ENCODE peak calls at places on chromosome 13, in eight cellular contexts. One of them, this sample, is unnamed.

GRCh38 chr13:45143346-45143751 is 23.0 kb downstream of the GTF2F2 start:
- DNase-seq in fibroblast of the aortic adventitia: no peak
- DNase-seq in GM12865: no peak
- DNase-seq in left colon: no peak
- DNase-seq in activated T-cell treated with anti-CD3 and anti-CD28 coated beads, Interleukin-2, amount 50 U/mL, for 1 hour: no peak
- DNase-seq in NCI-H748 treated with DMSO at 0.1 percent for 48 hours: no peak
- DNase-seq in SW 1271: no peak
- DNase-seq in GM10248: no peak
- DNase-seq in this sample: no peak

GRCh38 chr13:102440259-102440936 is 38.5 kb upstream of the FGF14 start:
- DNase-seq in fibroblast of the aortic adventitia: no peak
- DNase-seq in GM12865: peak; percentile 72
- DNase-seq in left colon: no peak
- DNase-seq in activated T-cell treated with anti-CD3 and anti-CD28 coated beads, Interleukin-2, amount 50 U/mL, for 1 hour: no peak
- DNase-seq in NCI-H748 treated with DMSO at 0.1 percent for 48 hours: no peak
- DNase-seq in SW 1271: no peak
- DNase-seq in GM10248: peak; percentile 25
- DNase-seq in this sample: no peak

GRCh38 chr13:55437162-55437561 is 1703.6 kb upstream of the PRR20A start:
- DNase-seq in fibroblast of the aortic adventitia: no peak
- DNase-seq in GM12865: no peak
- DNase-seq in left colon: no peak
- DNase-seq in activated T-cell treated with anti-CD3 and anti-CD28 coated beads, Interleukin-2, amount 50 U/mL, for 1 hour: no peak
- DNase-seq in NCI-H748 treated with DMSO at 0.1 percent for 48 hours: no peak
- DNase-seq in SW 1271: no peak
- DNase-seq in GM10248: no peak
- DNase-seq in this sample: no peak

GRCh38 chr13:106595623-106596022 is 27.7 kb upstream of the ARGLU1 start:
- DNase-seq in fibroblast of the aortic adventitia: no peak
- DNase-seq in GM12865: no peak
- DNase-seq in left colon: no peak
- DNase-seq in activated T-cell treated with anti-CD3 and anti-CD28 coated beads, Interleukin-2, amount 50 U/mL, for 1 hour: no peak
- DNase-seq in NCI-H748 treated with DMSO at 0.1 percent for 48 hours: no peak
- DNase-seq in SW 1271: no peak
- DNase-seq in GM10248: no peak
- DNase-seq in this sample: peak; percentile 35

GRCh38 chr13:46831588-46832194 is 34.7 kb upstream of the ESD start:
- DNase-seq in fibroblast of the aortic adventitia: peak; percentile 75
- DNase-seq in GM12865: peak; percentile 64
- DNase-seq in left colon: no peak
- DNase-seq in activated T-cell treated with anti-CD3 and anti-CD28 coated beads, Interleukin-2, amount 50 U/mL, for 1 hour: no peak
- DNase-seq in NCI-H748 treated with DMSO at 0.1 percent for 48 hours: peak; percentile 56
- DNase-seq in SW 1271: no peak
- DNase-seq in GM10248: peak; percentile 17
- DNase-seq in this sample: no peak

GRCh38 chr13:104414771-104415170 is 1348.6 kb upstream of the SLC10A2 start:
- DNase-seq in fibroblast of the aortic adventitia: no peak
- DNase-seq in GM12865: no peak
- DNase-seq in left colon: no peak
- DNase-seq in activated T-cell treated with anti-CD3 and anti-CD28 coated beads, Interleukin-2, amount 50 U/mL, for 1 hour: no peak
- DNase-seq in NCI-H748 treated with DMSO at 0.1 percent for 48 hours: no peak
- DNase-seq in SW 1271: no peak
- DNase-seq in GM10248: no peak
- DNase-seq in this sample: no peak

GRCh38 chr13:41457589-41458186 is 338 bp downstream of the RGCC start:
- DNase-seq in fibroblast of the aortic adventitia: no peak
- DNase-seq in GM12865: peak; percentile 29
- DNase-seq in left colon: no peak
- DNase-seq in activated T-cell treated with anti-CD3 and anti-CD28 coated beads, Interleukin-2, amount 50 U/mL, for 1 hour: no peak
- DNase-seq in NCI-H748 treated with DMSO at 0.1 percent for 48 hours: no peak
- DNase-seq in SW 1271: no peak
- DNase-seq in GM10248: peak; percentile 38
- DNase-seq in this sample: peak; percentile 27

GRCh38 chr13:23695711-23696512 is 125.7 kb downstream of the TNFRSF19 start:
- DNase-seq in fibroblast of the aortic adventitia: no peak
- DNase-seq in GM12865: peak; percentile 82
- DNase-seq in left colon: no peak
- DNase-seq in activated T-cell treated with anti-CD3 and anti-CD28 coated beads, Interleukin-2, amount 50 U/mL, for 1 hour: peak; percentile 63
- DNase-seq in NCI-H748 treated with DMSO at 0.1 percent for 48 hours: no peak
- DNase-seq in SW 1271: no peak
- DNase-seq in GM10248: peak; percentile 79
- DNase-seq in this sample: peak; percentile 51

GRCh38 chr13:48571121-48571901 is 38.4 kb upstream of the RCBTB2 start:
- DNase-seq in fibroblast of the aortic adventitia: peak; percentile 79
- DNase-seq in GM12865: no peak
- DNase-seq in left colon: no peak
- DNase-seq in activated T-cell treated with anti-CD3 and anti-CD28 coated beads, Interleukin-2, amount 50 U/mL, for 1 hour: no peak
- DNase-seq in NCI-H748 treated with DMSO at 0.1 percent for 48 hours: no peak
- DNase-seq in SW 1271: no peak
- DNase-seq in GM10248: no peak
- DNase-seq in this sample: no peak

GRCh38 chr13:54241719-54242118 is 1213.1 kb downstream of the OLFM4 start:
- DNase-seq in fibroblast of the aortic adventitia: no peak
- DNase-seq in GM12865: no peak
- DNase-seq in left colon: no peak
- DNase-seq in activated T-cell treated with anti-CD3 and anti-CD28 coated beads, Interleukin-2, amount 50 U/mL, for 1 hour: no peak
- DNase-seq in NCI-H748 treated with DMSO at 0.1 percent for 48 hours: peak; percentile 89
- DNase-seq in SW 1271: no peak
- DNase-seq in GM10248: no peak
- DNase-seq in this sample: no peak

GRCh38 chr13:51797664-51798488 is 6.1 kb downstream of the DHRS12 start:
- DNase-seq in fibroblast of the aortic adventitia: peak; percentile 59
- DNase-seq in GM12865: peak; percentile 84
- DNase-seq in left colon: peak; percentile 51
- DNase-seq in activated T-cell treated with anti-CD3 and anti-CD28 coated beads, Interleukin-2, amount 50 U/mL, for 1 hour: peak; percentile 56
- DNase-seq in NCI-H748 treated with DMSO at 0.1 percent for 48 hours: peak; percentile 61
- DNase-seq in SW 1271: no peak
- DNase-seq in GM10248: peak; percentile 61
- DNase-seq in this sample: no peak

GRCh38 chr13:25973085-25973484 is 78.7 kb downstream of the SHISA2 start:
- DNase-seq in fibroblast of the aortic adventitia: no peak
- DNase-seq in GM12865: no peak
- DNase-seq in left colon: no peak
- DNase-seq in activated T-cell treated with anti-CD3 and anti-CD28 coated beads, Interleukin-2, amount 50 U/mL, for 1 hour: no peak
- DNase-seq in NCI-H748 treated with DMSO at 0.1 percent for 48 hours: peak; percentile 66
- DNase-seq in SW 1271: no peak
- DNase-seq in GM10248: no peak
- DNase-seq in this sample: peak; percentile 66

GRCh38 chr13:79779761-79780160 is 298.8 kb downstream of the NDFIP2 start:
- DNase-seq in fibroblast of the aortic adventitia: peak; percentile 90
- DNase-seq in GM12865: no peak
- DNase-seq in left colon: peak; percentile 37
- DNase-seq in activated T-cell treated with anti-CD3 and anti-CD28 coated beads, Interleukin-2, amount 50 U/mL, for 1 hour: no peak
- DNase-seq in NCI-H748 treated with DMSO at 0.1 percent for 48 hours: no peak
- DNase-seq in SW 1271: no peak
- DNase-seq in GM10248: no peak
- DNase-seq in this sample: peak; percentile 54

GRCh38 chr13:49386664-49387063 is 57.2 kb downstream of the CAB39L start:
- DNase-seq in fibroblast of the aortic adventitia: no peak
- DNase-seq in GM12865: no peak
- DNase-seq in left colon: no peak
- DNase-seq in activated T-cell treated with anti-CD3 and anti-CD28 coated beads, Interleukin-2, amount 50 U/mL, for 1 hour: no peak
- DNase-seq in NCI-H748 treated with DMSO at 0.1 percent for 48 hours: no peak
- DNase-seq in SW 1271: no peak
- DNase-seq in GM10248: no peak
- DNase-seq in this sample: no peak

GRCh38 chr13:84654654-84655244 is 772.5 kb upstream of the SLITRK1 start:
- DNase-seq in fibroblast of the aortic adventitia: no peak
- DNase-seq in GM12865: peak; percentile 6
- DNase-seq in left colon: no peak
- DNase-seq in activated T-cell treated with anti-CD3 and anti-CD28 coated beads, Interleukin-2, amount 50 U/mL, for 1 hour: no peak
- DNase-seq in NCI-H748 treated with DMSO at 0.1 percent for 48 hours: no peak
- DNase-seq in SW 1271: no peak
- DNase-seq in GM10248: no peak
- DNase-seq in this sample: no peak

GRCh38 chr13:99471231-99472202 is 29.8 kb upstream of the TM9SF2 start:
- DNase-seq in fibroblast of the aortic adventitia: peak; percentile 60
- DNase-seq in GM12865: no peak
- DNase-seq in left colon: no peak
- DNase-seq in activated T-cell treated with anti-CD3 and anti-CD28 coated beads, Interleukin-2, amount 50 U/mL, for 1 hour: no peak
- DNase-seq in NCI-H748 treated with DMSO at 0.1 percent for 48 hours: no peak
- DNase-seq in SW 1271: no peak
- DNase-seq in GM10248: no peak
- DNase-seq in this sample: no peak

GRCh38 chr13:32254416-32254815 is 60.7 kb downstream of the ZAR1L start:
- DNase-seq in fibroblast of the aortic adventitia: peak; percentile 48
- DNase-seq in GM12865: no peak
- DNase-seq in left colon: no peak
- DNase-seq in activated T-cell treated with anti-CD3 and anti-CD28 coated beads, Interleukin-2, amount 50 U/mL, for 1 hour: no peak
- DNase-seq in NCI-H748 treated with DMSO at 0.1 percent for 48 hours: no peak
- DNase-seq in SW 1271: no peak
- DNase-seq in GM10248: no peak
- DNase-seq in this sample: no peak

GRCh38 chr13:74287672-74288169 is 153.5 kb upstream of the KLF12 start:
- DNase-seq in fibroblast of the aortic adventitia: peak; percentile 61
- DNase-seq in GM12865: peak; percentile 82
- DNase-seq in left colon: peak; percentile 79
- DNase-seq in activated T-cell treated with anti-CD3 and anti-CD28 coated beads, Interleukin-2, amount 50 U/mL, for 1 hour: peak; percentile 76
- DNase-seq in NCI-H748 treated with DMSO at 0.1 percent for 48 hours: peak; percentile 78
- DNase-seq in SW 1271: no peak
- DNase-seq in GM10248: peak; percentile 30
- DNase-seq in this sample: peak; percentile 77

GRCh38 chr13:52916483-52916990 is 68.1 kb upstream of the PCDH8 start:
- DNase-seq in fibroblast of the aortic adventitia: no peak
- DNase-seq in GM12865: no peak
- DNase-seq in left colon: no peak
- DNase-seq in activated T-cell treated with anti-CD3 and anti-CD28 coated beads, Interleukin-2, amount 50 U/mL, for 1 hour: no peak
- DNase-seq in NCI-H748 treated with DMSO at 0.1 percent for 48 hours: no peak
- DNase-seq in SW 1271: no peak
- DNase-seq in GM10248: no peak
- DNase-seq in this sample: no peak

GRCh38 chr13:19860884-19861655 is 2.4 kb downstream of the ZMYM5 start:
- DNase-seq in fibroblast of the aortic adventitia: peak; percentile 66
- DNase-seq in GM12865: peak; percentile 11
- DNase-seq in left colon: no peak
- DNase-seq in activated T-cell treated with anti-CD3 and anti-CD28 coated beads, Interleukin-2, amount 50 U/mL, for 1 hour: no peak
- DNase-seq in NCI-H748 treated with DMSO at 0.1 percent for 48 hours: no peak
- DNase-seq in SW 1271: peak; percentile 3
- DNase-seq in GM10248: no peak
- DNase-seq in this sample: no peak

GRCh38 chr13:109785892-109786450 is 412 bp downstream of the IRS2 start:
- DNase-seq in fibroblast of the aortic adventitia: no peak
- DNase-seq in GM12865: no peak
- DNase-seq in left colon: no peak
- DNase-seq in activated T-cell treated with anti-CD3 and anti-CD28 coated beads, Interleukin-2, amount 50 U/mL, for 1 hour: no peak
- DNase-seq in NCI-H748 treated with DMSO at 0.1 percent for 48 hours: no peak
- DNase-seq in SW 1271: no peak
- DNase-seq in GM10248: no peak
- DNase-seq in this sample: no peak

GRCh38 chr13:98906746-98907502 is 70.9 kb downstream of the DOCK9 start:
- DNase-seq in fibroblast of the aortic adventitia: no peak
- DNase-seq in GM12865: no peak
- DNase-seq in left colon: no peak
- DNase-seq in activated T-cell treated with anti-CD3 and anti-CD28 coated beads, Interleukin-2, amount 50 U/mL, for 1 hour: no peak
- DNase-seq in NCI-H748 treated with DMSO at 0.1 percent for 48 hours: no peak
- DNase-seq in SW 1271: no peak
- DNase-seq in GM10248: no peak
- DNase-seq in this sample: no peak

GRCh38 chr13:40340368-40341085 is 325.9 kb downstream of the FOXO1 start:
- DNase-seq in fibroblast of the aortic adventitia: peak; percentile 19
- DNase-seq in GM12865: no peak
- DNase-seq in left colon: no peak
- DNase-seq in activated T-cell treated with anti-CD3 and anti-CD28 coated beads, Interleukin-2, amount 50 U/mL, for 1 hour: no peak
- DNase-seq in NCI-H748 treated with DMSO at 0.1 percent for 48 hours: no peak
- DNase-seq in SW 1271: no peak
- DNase-seq in GM10248: no peak
- DNase-seq in this sample: no peak

GRCh38 chr13:80029170-80029569 is 311.8 kb downstream of the SPRY2 start:
- DNase-seq in fibroblast of the aortic adventitia: no peak
- DNase-seq in GM12865: no peak
- DNase-seq in left colon: no peak
- DNase-seq in activated T-cell treated with anti-CD3 and anti-CD28 coated beads, Interleukin-2, amount 50 U/mL, for 1 hour: no peak
- DNase-seq in NCI-H748 treated with DMSO at 0.1 percent for 48 hours: peak; percentile 52
- DNase-seq in SW 1271: no peak
- DNase-seq in GM10248: no peak
- DNase-seq in this sample: no peak

GRCh38 chr13:34901577-34901976 is 40.5 kb upstream of the NBEA start:
- DNase-seq in fibroblast of the aortic adventitia: no peak
- DNase-seq in GM12865: no peak
- DNase-seq in left colon: no peak
- DNase-seq in activated T-cell treated with anti-CD3 and anti-CD28 coated beads, Interleukin-2, amount 50 U/mL, for 1 hour: no peak
- DNase-seq in NCI-H748 treated with DMSO at 0.1 percent for 48 hours: no peak
- DNase-seq in SW 1271: no peak
- DNase-seq in GM10248: no peak
- DNase-seq in this sample: no peak

GRCh38 chr13:113098163-113098732 is 7.3 kb upstream of the F7 start:
- DNase-seq in fibroblast of the aortic adventitia: peak; percentile 46
- DNase-seq in GM12865: no peak
- DNase-seq in left colon: no peak
- DNase-seq in activated T-cell treated with anti-CD3 and anti-CD28 coated beads, Interleukin-2, amount 50 U/mL, for 1 hour: no peak
- DNase-seq in NCI-H748 treated with DMSO at 0.1 percent for 48 hours: no peak
- DNase-seq in SW 1271: no peak
- DNase-seq in GM10248: no peak
- DNase-seq in this sample: no peak

GRCh38 chr13:28094311-28094710 is 6.1 kb downstream of the FLT3 start:
- DNase-seq in fibroblast of the aortic adventitia: no peak
- DNase-seq in GM12865: no peak
- DNase-seq in left colon: no peak
- DNase-seq in activated T-cell treated with anti-CD3 and anti-CD28 coated beads, Interleukin-2, amount 50 U/mL, for 1 hour: no peak
- DNase-seq in NCI-H748 treated with DMSO at 0.1 percent for 48 hours: no peak
- DNase-seq in SW 1271: no peak
- DNase-seq in GM10248: no peak
- DNase-seq in this sample: no peak

GRCh38 chr13:44211286-44211685 is 162.3 kb upstream of the SERP2 start:
- DNase-seq in fibroblast of the aortic adventitia: peak; percentile 47
- DNase-seq in GM12865: no peak
- DNase-seq in left colon: no peak
- DNase-seq in activated T-cell treated with anti-CD3 and anti-CD28 coated beads, Interleukin-2, amount 50 U/mL, for 1 hour: no peak
- DNase-seq in NCI-H748 treated with DMSO at 0.1 percent for 48 hours: no peak
- DNase-seq in SW 1271: no peak
- DNase-seq in GM10248: no peak
- DNase-seq in this sample: no peak

GRCh38 chr13:51733656-51734334 is 70.2 kb downstream of the DHRS12 start:
- DNase-seq in fibroblast of the aortic adventitia: peak; percentile 21
- DNase-seq in GM12865: no peak
- DNase-seq in left colon: no peak
- DNase-seq in activated T-cell treated with anti-CD3 and anti-CD28 coated beads, Interleukin-2, amount 50 U/mL, for 1 hour: no peak
- DNase-seq in NCI-H748 treated with DMSO at 0.1 percent for 48 hours: no peak
- DNase-seq in SW 1271: no peak
- DNase-seq in GM10248: no peak
- DNase-seq in this sample: no peak

GRCh38 chr13:33073338-33073737 is 57.1 kb downstream of the KL start:
- DNase-seq in fibroblast of the aortic adventitia: no peak
- DNase-seq in GM12865: no peak
- DNase-seq in left colon: no peak
- DNase-seq in activated T-cell treated with anti-CD3 and anti-CD28 coated beads, Interleukin-2, amount 50 U/mL, for 1 hour: no peak
- DNase-seq in NCI-H748 treated with DMSO at 0.1 percent for 48 hours: peak; percentile 99
- DNase-seq in SW 1271: no peak
- DNase-seq in GM10248: no peak
- DNase-seq in this sample: no peak

GRCh38 chr13:54709546-54709945 is 1680.9 kb downstream of the OLFM4 start:
- DNase-seq in fibroblast of the aortic adventitia: no peak
- DNase-seq in GM12865: no peak
- DNase-seq in left colon: no peak
- DNase-seq in activated T-cell treated with anti-CD3 and anti-CD28 coated beads, Interleukin-2, amount 50 U/mL, for 1 hour: no peak
- DNase-seq in NCI-H748 treated with DMSO at 0.1 percent for 48 hours: no peak
- DNase-seq in SW 1271: no peak
- DNase-seq in GM10248: no peak
- DNase-seq in this sample: no peak

GRCh38 chr13:33544308-33544707 is 258.8 kb upstream of the STARD13 start:
- DNase-seq in fibroblast of the aortic adventitia: no peak
- DNase-seq in GM12865: no peak
- DNase-seq in left colon: no peak
- DNase-seq in activated T-cell treated with anti-CD3 and anti-CD28 coated beads, Interleukin-2, amount 50 U/mL, for 1 hour: no peak
- DNase-seq in NCI-H748 treated with DMSO at 0.1 percent for 48 hours: peak; percentile 82
- DNase-seq in SW 1271: no peak
- DNase-seq in GM10248: no peak
- DNase-seq in this sample: no peak

GRCh38 chr13:30829145-30829544 is 76.9 kb upstream of the MEDAG start:
- DNase-seq in fibroblast of the aortic adventitia: peak; percentile 45
- DNase-seq in GM12865: no peak
- DNase-seq in left colon: no peak
- DNase-seq in activated T-cell treated with anti-CD3 and anti-CD28 coated beads, Interleukin-2, amount 50 U/mL, for 1 hour: no peak
- DNase-seq in NCI-H748 treated with DMSO at 0.1 percent for 48 hours: no peak
- DNase-seq in SW 1271: no peak
- DNase-seq in GM10248: no peak
- DNase-seq in this sample: no peak

GRCh38 chr13:101915333-101915732 is 462.9 kb downstream of the ITGBL1 start:
- DNase-seq in fibroblast of the aortic adventitia: no peak
- DNase-seq in GM12865: no peak
- DNase-seq in left colon: no peak
- DNase-seq in activated T-cell treated with anti-CD3 and anti-CD28 coated beads, Interleukin-2, amount 50 U/mL, for 1 hour: no peak
- DNase-seq in NCI-H748 treated with DMSO at 0.1 percent for 48 hours: peak; percentile 98
- DNase-seq in SW 1271: no peak
- DNase-seq in GM10248: no peak
- DNase-seq in this sample: no peak

This sample was measured in psoas muscle.